ENCODE peak calls at places on chromosomes 13 and 19, in six cellular contexts. W is heart left ventricle, Y is colonic mucosa, O is GM23338, I is hepatocyte, L is A673. S is an unnamed sample.

GRCh38 chr19:45145270-45146189 is 15.3 kb downstream of the NKPD1 start:
- DNase-seq in W (no peak), Y (no peak), O (no peak), I (no peak), L (no peak), S (no peak)

GRCh38 chr19:18342090-18342632 is 1.8 kb downstream of the PGPEP1 start:
- DNase-seq in W (no peak), Y (no peak), O (no peak), I (no peak), L (no peak), S (no peak)

GRCh38 chr13:105471683-105472082 is 1063.8 kb downstream of the EFNB2 start:
- DNase-seq in W (no peak), Y (no peak), O (no peak), I (no peak), L (no peak), S (no peak)

GRCh38 chr13:75760182-75760981 is 124.3 kb downstream of the LMO7 start:
- DNase-seq in W (no peak), Y (peak), O (no peak), I (peak), L (no peak), S (no peak)

GRCh38 chr19:11261902-11262839 is at the start of gene DOCK6:
- DNase-seq in W (no peak), Y (peak), O (peak), I (peak), L (peak), S (no peak)

GRCh38 chr19:35063940-35064818 is 22.7 kb downstream of the HPN start:
- DNase-seq in W (peak), Y (no peak), O (no peak), I (peak), L (peak), S (no peak)

GRCh38 chr13:51814825-51815650 is 11.1 kb upstream of the DHRS12 start:
- DNase-seq in W (peak), Y (peak), O (peak), I (peak), L (peak), S (peak)

GRCh38 chr13:55062662-55063061 is 2034.0 kb downstream of the OLFM4 start:
- DNase-seq in W (no peak), Y (no peak), O (peak), I (no peak), L (no peak), S (no peak)

GRCh38 chr19:30564551-30565011 is 192.4 kb downstream of the ZNF536 start:
- DNase-seq in W (no peak), Y (no peak), O (peak), I (no peak), L (no peak), S (no peak)

GRCh38 chr19:821976-822773 is 420 bp upstream of the PLPPR3 start:
- DNase-seq in W (no peak), Y (no peak), O (peak), I (peak), L (no peak), S (no peak)
- H3K4me3 ChIP-seq in W (peak), Y (peak), O (peak), I (peak), L (peak), S (peak)

GRCh38 chr13:31437975-31438374 is 238.2 kb downstream of the B3GLCT start:
- DNase-seq in W (no peak), Y (no peak), O (no peak), I (no peak), L (no peak), S (no peak)

GRCh38 chr13:31440132-31440531 is 240.4 kb downstream of the B3GLCT start:
- DNase-seq in W (no peak), Y (no peak), O (no peak), I (no peak), L (no peak), S (no peak)

GRCh38 chr13:31442605-31443004 is 242.8 kb downstream of the B3GLCT start:
- DNase-seq in W (no peak), Y (no peak), O (no peak), I (peak), L (no peak), S (no peak)

GRCh38 chr13:31444266-31444862 is 244.6 kb downstream of the B3GLCT start:
- DNase-seq in W (no peak), Y (no peak), O (no peak), I (no peak), L (no peak), S (no peak)

DNA sequence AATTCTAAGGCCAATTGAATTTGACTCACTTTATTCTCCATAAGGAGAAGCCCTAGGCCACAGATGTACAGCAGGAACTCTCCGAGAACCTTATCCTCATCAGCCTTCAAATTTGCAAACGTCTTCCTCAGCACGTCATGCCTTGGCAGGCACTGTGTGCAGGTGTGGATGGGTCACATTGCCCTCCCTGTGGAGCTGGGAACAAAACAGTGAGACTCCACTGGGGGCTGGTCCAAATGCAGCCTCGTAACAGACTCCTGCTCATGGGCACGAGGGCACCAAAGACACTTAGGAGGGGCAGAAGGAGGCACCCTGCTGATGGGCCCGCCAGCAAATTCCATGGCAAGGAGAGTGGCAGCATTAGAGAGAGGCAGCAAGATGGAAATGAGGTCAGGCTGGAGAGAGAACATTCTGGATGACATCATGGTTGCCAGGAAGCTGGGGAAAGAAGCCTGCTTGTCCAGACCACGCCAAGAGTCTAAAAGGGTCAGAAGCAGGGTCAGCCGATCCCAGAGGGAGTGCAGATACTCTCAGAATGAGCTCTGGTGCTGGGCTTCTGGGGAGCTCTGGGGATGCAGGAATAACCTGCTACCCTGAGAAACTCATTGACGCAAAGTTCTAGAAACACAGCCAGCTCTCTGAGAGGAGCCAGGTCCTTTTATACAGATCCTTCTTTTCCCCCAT is 242.2 kb downstream of the B3GLCT start:
- DNase-seq in W (peak), Y (no peak), O (no peak), I (no peak), L (no peak), S (peak)
- H3K4me3 ChIP-seq in W (no peak), Y (no peak), O (no peak), I (no peak), L (no peak), S (no peak)

DNA sequence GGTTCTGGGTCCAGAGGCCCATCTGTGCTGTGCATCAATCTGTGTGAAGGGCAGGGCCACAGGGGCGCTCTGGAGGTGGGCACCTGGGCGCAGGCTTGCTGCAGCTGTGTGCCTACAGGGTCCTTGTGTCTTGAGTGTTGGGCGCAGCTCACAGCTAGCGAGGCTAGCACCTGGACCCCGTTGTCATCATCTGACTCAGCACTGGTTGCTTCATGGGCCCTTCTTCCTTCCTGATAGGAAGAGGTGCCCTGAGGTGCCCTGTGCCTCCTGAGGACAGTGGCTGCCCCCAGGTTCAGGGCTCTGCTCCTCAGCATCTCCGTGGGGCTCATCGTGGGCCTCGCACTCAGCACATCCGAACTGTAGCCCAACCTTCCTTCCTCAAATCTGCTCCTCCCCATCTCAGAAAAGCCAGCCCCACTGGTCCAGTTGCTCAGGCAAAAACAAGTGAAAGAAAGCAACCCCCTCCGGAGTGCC is 54.8 kb downstream of the GATAD2A start:
- DNase-seq in W (no peak), Y (no peak), O (no peak), I (no peak), L (no peak), S (no peak)
- H3K4me3 ChIP-seq in W (peak), Y (no peak), O (peak), I (no peak), L (no peak), S (no peak)

GRCh38 chr19:16343156-16343555 is 18.5 kb downstream of the KLF2 start:
- DNase-seq in W (peak), Y (no peak), O (no peak), I (no peak), L (no peak), S (no peak)
- H3K4me3 ChIP-seq in W (no peak), Y (no peak), O (no peak), I (no peak), L (no peak), S (no peak)

GRCh38 chr19:46954502-46955004 is 65.1 kb upstream of the NPAS1 start:
- DNase-seq in W (no peak), Y (no peak), O (no peak), I (no peak), L (no peak), S (no peak)
- H3K4me3 ChIP-seq in W (no peak), Y (no peak), O (no peak), I (no peak), L (no peak), S (no peak)

GRCh38 chr13:112072531-112073244 is 5.7 kb downstream of the SOX1 start:
- DNase-seq in W (no peak), Y (no peak), O (peak), I (no peak), L (peak), S (no peak)
- H3K4me3 ChIP-seq in W (no peak), Y (no peak), O (peak), I (no peak), L (peak), S (peak)

GRCh38 chr19:13208131-13208963 is 58.1 kb downstream of the IER2 start:
- DNase-seq in W (no peak), Y (peak), O (no peak), I (no peak), L (peak), S (no peak)
- H3K4me3 ChIP-seq in W (peak), Y (peak), O (no peak), I (no peak), L (peak), S (peak)

GRCh38 chr19:3375221-3376088 is 9.1 kb downstream of the NFIC start:
- DNase-seq in W (peak), Y (peak), O (no peak), I (no peak), L (no peak), S (peak)
- H3K4me3 ChIP-seq in W (peak), Y (no peak), O (no peak), I (no peak), L (no peak), S (no peak)

GRCh38 chr13:30112602-30113435 is 194.5 kb downstream of the KATNAL1 start:
- DNase-seq in W (peak), Y (peak), O (peak), I (peak), L (peak), S (peak)
- H3K4me3 ChIP-seq in W (no peak), Y (no peak), O (no peak), I (no peak), L (no peak), S (peak)

DNA sequence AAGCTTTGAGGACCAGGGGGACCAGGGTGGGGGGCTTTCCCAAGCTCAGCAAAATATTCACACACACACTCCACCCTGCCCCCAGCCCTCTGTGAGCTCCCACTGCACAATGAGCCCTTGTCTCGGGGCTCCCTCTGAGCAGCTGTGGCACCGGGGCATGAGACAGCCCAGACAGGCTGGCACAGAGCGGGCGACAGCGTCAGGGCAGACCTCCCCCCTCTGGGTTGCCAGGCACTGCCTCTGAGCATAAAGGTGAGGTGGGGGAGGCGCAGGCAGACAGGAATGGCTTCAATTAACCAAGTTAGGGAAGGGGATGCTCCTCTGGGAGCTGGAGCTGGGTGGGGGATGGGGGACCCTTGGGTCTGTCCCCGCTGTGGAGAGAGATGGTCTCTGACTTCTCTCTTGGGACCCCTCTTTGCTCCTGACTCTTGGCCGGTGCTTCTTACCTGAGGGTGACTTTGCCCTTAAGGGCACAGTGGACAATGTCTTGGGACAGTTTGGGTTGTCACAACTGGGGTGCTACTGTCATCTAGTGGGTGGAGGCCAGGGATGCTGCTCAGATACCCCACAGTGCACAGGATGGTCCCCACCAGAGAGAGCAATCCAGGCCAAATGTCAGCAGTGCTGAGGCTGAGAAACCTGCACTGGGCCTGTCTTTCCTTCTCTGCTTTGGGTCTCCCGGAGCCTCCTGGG is 30.3 kb downstream of the LYL1 start:
- DNase-seq in W (no peak), Y (no peak), O (no peak), I (no peak), L (no peak), S (no peak)
- H3K4me3 ChIP-seq in W (no peak), Y (no peak), O (no peak), I (no peak), L (no peak), S (no peak)

S was measured in right atrium auricular region.